ENCODE peak calls at places on chromosome X, in nine cellular contexts. G is fibroblast of the aortic adventitia; O is OCI-LY7; W is hepatocyte; Y is MCF 10A; L is CD4-positive, alpha-beta T cell; P is tibial artery; C is AG09309; S is fibroblast of lung. K is an unnamed sample.

GRCh38 chrX:104347860-104348259 is 93.1 kb upstream of the ESX1 start:
- DNase-seq in C (no peak), P (no peak), G (peak; percentile 30), W (no peak), Y (peak; percentile 43), L (no peak), S (no peak), O (no peak), K (no peak)

GRCh38 chrX:20197641-20198210 is 56.1 kb upstream of the EIF1AX start:
- DNase-seq in L (no peak), W (no peak), Y (no peak), P (no peak), O (no peak), C (no peak), G (peak; percentile 27), S (no peak), K (peak; percentile 34)

GRCh38 chrX:8987672-8988250 is 46.2 kb downstream of the FAM9B start:
- DNase-seq in L (peak; percentile 45), W (peak; percentile 9), P (no peak), G (no peak), C (no peak), Y (no peak), O (peak; percentile 21), S (no peak), K (no peak)

GRCh38 chrX:100648601-100649417 is 4.8 kb downstream of the SRPX2 start:
- DNase-seq in O (no peak), W (peak; percentile 47), P (no peak), G (peak; percentile 56), C (no peak), L (no peak), S (peak; percentile 85), Y (no peak), K (peak; percentile 84)

GRCh38 chrX:30741545-30741944 is 88.3 kb downstream of the GK start:
- DNase-seq in Y (no peak), W (no peak), L (no peak), O (no peak), S (no peak), G (no peak), C (no peak), P (no peak), K (no peak)

GRCh38 chrX:83916525-83916924 is 55.6 kb downstream of the CYLC1 start:
- DNase-seq in W (peak; percentile 32), O (peak; percentile 1), Y (peak; percentile 23), S (no peak), C (no peak), L (no peak), G (no peak), P (no peak), K (peak; percentile 2)

GRCh38 chrX:150240643-150240970 is 122.5 kb upstream of the MAMLD1 start:
- DNase-seq in P (no peak), G (no peak), L (no peak), C (no peak), Y (no peak), S (no peak), O (no peak), W (no peak), K (no peak)

GRCh38 chrX:41336447-41336846 is 2.5 kb downstream of the DDX3X start:
- DNase-seq in O (no peak), Y (no peak), S (no peak), P (no peak), C (no peak), W (no peak), L (no peak), G (no peak), K (no peak)

DNA sequence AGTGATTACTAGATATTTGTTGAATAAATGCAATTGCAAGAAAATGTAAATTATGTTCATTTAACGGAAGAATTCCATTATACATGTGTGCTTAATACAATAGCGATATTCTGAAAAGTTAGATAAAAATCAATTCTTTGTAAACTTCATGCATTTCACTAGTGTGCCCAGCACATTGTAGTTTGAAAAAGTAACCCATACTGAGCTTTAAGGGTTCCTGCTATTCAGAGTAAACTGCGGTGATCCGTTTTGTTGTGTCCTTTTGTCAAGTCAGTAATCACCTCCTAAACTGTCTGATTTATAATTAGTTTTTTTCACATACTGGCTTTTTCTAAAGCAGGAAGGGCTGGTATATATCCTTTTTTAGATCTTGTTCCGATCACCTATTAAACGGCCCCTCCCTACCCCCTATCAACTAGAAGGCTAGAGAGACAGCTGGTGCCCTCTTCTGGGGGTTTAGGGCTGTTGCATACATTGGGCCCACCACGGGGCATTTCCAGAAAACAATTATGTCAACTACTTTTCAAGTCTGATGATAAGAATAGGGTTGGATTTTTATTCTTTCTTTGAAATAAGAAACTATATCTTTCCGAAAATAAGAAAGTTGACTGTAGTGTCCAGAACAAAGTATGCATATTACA is 7.0 kb upstream of the BMP15 start:
- DNase-seq in Y (peak; percentile 60), W (peak; percentile 64), C (no peak), S (peak; percentile 32), P (no peak), L (no peak), G (peak; percentile 7), O (peak; percentile 16), K (peak; percentile 24)
- TF ChIP-seq CTCF in Y (peak; percentile 35), W (peak; percentile 68), C (peak; percentile 61), S (peak; percentile 59), P (peak; percentile 35), L (peak; percentile 13), G (peak; percentile 41), O (peak; percentile 67), K (peak; percentile 68)

DNA sequence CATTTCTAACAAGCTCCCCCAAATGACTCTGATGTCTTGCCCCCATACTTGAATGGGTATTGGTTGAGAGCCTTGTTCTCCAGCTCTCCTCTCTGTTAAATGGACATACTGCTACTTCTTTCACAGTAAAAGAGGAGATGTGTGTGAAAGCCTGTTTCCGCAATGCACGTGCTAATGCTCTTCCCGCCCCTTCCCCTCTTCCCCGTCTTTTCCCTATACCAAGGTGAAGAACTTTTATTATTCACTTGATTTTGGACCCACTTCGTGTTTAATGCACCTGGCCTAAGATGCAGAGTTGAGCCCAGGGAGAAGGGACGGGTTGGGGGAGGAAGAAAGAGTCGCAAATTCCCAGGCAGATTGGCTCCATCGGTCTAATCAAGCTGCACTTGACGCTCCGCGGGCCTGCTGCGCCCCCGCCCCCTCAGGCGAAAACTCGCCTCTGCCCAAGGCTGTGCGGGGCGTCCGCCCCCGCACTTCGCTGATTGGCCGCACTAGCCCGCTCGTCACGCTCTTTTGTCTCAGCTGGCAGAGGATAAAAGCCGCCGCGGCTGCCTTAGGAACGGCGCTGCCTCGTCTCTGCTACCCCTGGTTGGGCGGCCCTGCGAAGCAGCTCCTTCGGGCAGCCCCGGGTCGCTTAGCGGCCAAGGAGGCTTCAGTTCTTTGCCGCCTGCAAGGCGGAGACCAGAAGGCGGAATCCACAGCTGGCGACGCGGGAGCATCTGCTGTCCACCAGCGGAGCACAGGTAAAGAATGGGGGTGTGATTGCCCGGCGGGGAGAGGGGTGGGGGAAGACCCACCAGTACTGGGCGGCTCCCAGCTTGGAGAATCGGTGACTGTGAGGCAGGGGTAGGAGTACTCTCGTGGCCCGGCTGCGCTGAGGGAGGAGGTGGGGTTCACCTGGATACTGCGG is at the start of gene ZCCHC12:
- DNase-seq in C (no peak), P (no peak), O (no peak), W (peak; percentile 65), S (peak; percentile 11), Y (no peak), L (peak; percentile 37), G (peak; percentile 26), K (no peak)
- TF ChIP-seq CTCF in C (no peak), P (no peak), O (no peak), W (no peak), S (no peak), Y (no peak), L (no peak), G (no peak), K (no peak)

GRCh38 chrX:71999535-71999934 is 88.9 kb downstream of the NHSL2 start:
- DNase-seq in O (no peak), W (no peak), P (no peak), Y (no peak), L (no peak), G (no peak), S (no peak), C (no peak), K (no peak)

GRCh38 chrX:72001471-72001870 is 90.8 kb downstream of the NHSL2 start:
- DNase-seq in C (no peak), L (no peak), W (no peak), O (no peak), P (no peak), S (no peak), G (no peak), Y (no peak), K (no peak)

GRCh38 chrX:71997320-71997719 is 86.7 kb downstream of the NHSL2 start:
- DNase-seq in S (no peak), W (no peak), C (no peak), G (peak; percentile 57), O (no peak), P (no peak), L (no peak), Y (no peak), K (peak; percentile 17)

GRCh38 chrX:71996826-71997225 is 86.2 kb downstream of the NHSL2 start:
- DNase-seq in L (no peak), C (peak; percentile 17), S (no peak), P (peak; percentile 70), O (no peak), Y (no peak), G (peak; percentile 79), W (no peak), K (peak; percentile 46)

DNA sequence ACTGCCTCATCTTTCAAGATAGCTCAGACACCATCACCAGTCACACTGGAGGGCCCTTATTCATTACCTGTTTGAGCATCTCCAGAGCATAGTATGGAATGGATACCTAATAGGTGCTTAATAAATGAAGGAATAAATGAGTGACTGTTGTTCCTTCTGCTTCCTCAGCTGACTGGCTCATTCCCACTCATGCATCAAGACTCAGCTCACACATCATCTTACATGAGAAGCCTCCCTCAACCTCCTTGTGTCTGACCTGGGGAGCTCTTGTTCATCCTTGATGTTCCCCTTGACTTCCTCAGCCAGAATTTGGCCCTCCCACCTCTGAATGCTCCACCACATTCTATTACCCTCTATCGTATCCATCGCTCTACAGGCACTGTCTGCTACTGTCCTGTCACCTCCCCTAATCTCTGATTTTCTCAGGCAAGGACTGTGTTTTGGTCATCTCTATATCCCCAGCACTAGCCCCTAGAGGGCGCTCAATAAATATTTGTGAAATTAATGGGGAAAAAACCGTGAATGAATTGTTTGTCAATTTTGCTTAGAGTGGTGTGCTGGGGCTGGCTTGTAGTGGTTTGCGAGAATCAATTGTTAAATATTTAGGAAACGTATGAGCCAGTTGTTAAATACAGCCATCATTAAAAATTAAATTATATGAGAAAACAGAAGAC is 88.3 kb downstream of the NHSL2 start:
- DNase-seq in P (peak; percentile 38), G (peak; percentile 36), C (no peak), L (peak; percentile 21), W (no peak), S (peak; percentile 19), O (peak; percentile 40), Y (peak; percentile 55), K (peak; percentile 16)
- TF ChIP-seq CTCF in P (peak; percentile 46), G (peak; percentile 73), C (peak; percentile 64), L (peak; percentile 71), W (peak; percentile 56), S (peak; percentile 44), O (peak; percentile 80), Y (peak; percentile 64), K (peak; percentile 61)

DNA sequence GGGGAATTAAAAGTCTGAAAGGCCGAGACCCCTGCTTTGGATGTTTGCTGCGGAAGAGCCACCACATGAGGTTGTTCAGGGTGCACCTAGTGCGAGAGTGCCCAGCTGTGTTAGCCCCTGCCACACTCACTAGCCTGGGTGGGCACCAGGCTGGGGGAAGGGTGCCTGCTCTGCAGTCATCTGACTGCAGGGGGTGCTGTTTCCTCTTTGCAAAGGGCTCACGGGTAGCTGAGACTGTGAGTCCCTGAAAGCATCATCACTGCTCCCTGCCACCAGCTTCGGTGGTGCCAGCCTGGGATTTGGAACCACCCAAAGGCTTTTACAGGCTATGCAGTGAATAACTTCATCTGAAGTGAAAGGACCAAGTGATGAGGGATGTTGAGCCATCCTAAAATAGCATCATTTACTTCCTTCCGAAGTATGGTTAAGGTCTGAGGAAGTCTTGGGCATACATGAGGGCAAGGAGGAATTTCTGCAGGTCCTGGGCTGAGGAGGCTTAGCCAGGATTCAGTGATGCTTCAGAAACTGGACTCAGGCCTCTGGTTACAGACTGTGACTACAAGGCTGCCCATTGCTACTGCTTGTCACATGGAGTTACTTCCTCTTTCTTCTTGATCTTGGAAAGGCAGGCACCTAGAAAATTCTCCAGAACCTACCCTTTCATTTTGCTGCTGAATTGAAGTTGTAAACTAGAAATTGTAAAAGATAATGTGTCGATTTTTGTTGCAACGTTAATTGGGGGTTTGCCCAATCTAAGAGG is 293.2 kb upstream of the PRPS2 start:
- DNase-seq in C (no peak), O (peak; percentile 59), W (peak; percentile 19), Y (peak; percentile 30), S (no peak), L (no peak), G (no peak), P (no peak), K (no peak)
- TF ChIP-seq CTCF in C (peak; percentile 10), O (peak; percentile 76), W (peak; percentile 20), Y (no peak), S (no peak), L (no peak), G (no peak), P (no peak), K (no peak)

K was measured in AG10803.